ENCODE peak calls at places on chromosomes 16 and 17, in seven cellular contexts. One of them, this sample, is unnamed.

GRCh38 chr16:29974291-29975133 is 844 bp downstream of the TAOK2 start:
- DNase-seq in foreskin fibroblast: peak; percentile 33
- DNase-seq in neural crest cell: no peak
- DNase-seq in astrocyte of the spinal cord: no peak
- DNase-seq in adrenal gland: peak; percentile 49
- DNase-seq in A673: no peak
- DNase-seq in cardiac fibroblast: peak; percentile 34
- DNase-seq in this sample: peak; percentile 33

GRCh38 chr16:11686713-11687112 is 18.5 kb downstream of the SNN start:
- DNase-seq in foreskin fibroblast: no peak
- DNase-seq in neural crest cell: no peak
- DNase-seq in astrocyte of the spinal cord: no peak
- DNase-seq in adrenal gland: no peak
- DNase-seq in A673: no peak
- DNase-seq in cardiac fibroblast: no peak
- DNase-seq in this sample: no peak

GRCh38 chr17:36885761-36886365 is 51.4 kb upstream of the LHX1 start:
- DNase-seq in foreskin fibroblast: no peak
- DNase-seq in neural crest cell: no peak
- DNase-seq in astrocyte of the spinal cord: no peak
- DNase-seq in adrenal gland: no peak
- DNase-seq in A673: no peak
- DNase-seq in cardiac fibroblast: no peak
- DNase-seq in this sample: no peak

GRCh38 chr17:28405632-28406477 is at the start of gene SLC46A1:
- DNase-seq in foreskin fibroblast: peak; percentile 66
- DNase-seq in neural crest cell: peak; percentile 48
- DNase-seq in astrocyte of the spinal cord: peak; percentile 5
- DNase-seq in adrenal gland: peak; percentile 58
- DNase-seq in A673: peak; percentile 62
- DNase-seq in cardiac fibroblast: peak; percentile 18
- DNase-seq in this sample: peak; percentile 9

GRCh38 chr16:50185005-50185505 is 31.9 kb downstream of the TENT4B start:
- DNase-seq in foreskin fibroblast: no peak
- DNase-seq in neural crest cell: no peak
- DNase-seq in astrocyte of the spinal cord: peak; percentile 53
- DNase-seq in adrenal gland: no peak
- DNase-seq in A673: no peak
- DNase-seq in cardiac fibroblast: peak; percentile 50
- DNase-seq in this sample: peak; percentile 61

GRCh38 chr16:57815987-57816745 is 13.9 kb upstream of the KIFC3 start:
- DNase-seq in foreskin fibroblast: peak; percentile 83
- DNase-seq in neural crest cell: no peak
- DNase-seq in astrocyte of the spinal cord: peak; percentile 94
- DNase-seq in adrenal gland: peak; percentile 92
- DNase-seq in A673: peak; percentile 85
- DNase-seq in cardiac fibroblast: peak; percentile 92
- DNase-seq in this sample: peak; percentile 96

GRCh38 chr17:70655179-70655578 is 485.8 kb downstream of the KCNJ2 start:
- DNase-seq in foreskin fibroblast: no peak
- DNase-seq in neural crest cell: no peak
- DNase-seq in astrocyte of the spinal cord: no peak
- DNase-seq in adrenal gland: no peak
- DNase-seq in A673: no peak
- DNase-seq in cardiac fibroblast: no peak
- DNase-seq in this sample: no peak

GRCh38 chr17:42188749-42189650 is 3.7 kb upstream of the HCRT start:
- DNase-seq in foreskin fibroblast: no peak
- DNase-seq in neural crest cell: no peak
- DNase-seq in astrocyte of the spinal cord: no peak
- DNase-seq in adrenal gland: peak; percentile 67
- DNase-seq in A673: no peak
- DNase-seq in cardiac fibroblast: no peak
- DNase-seq in this sample: no peak

GRCh38 chr17:74767111-74767516 is 9.0 kb downstream of the NAT9 start:
- DNase-seq in foreskin fibroblast: no peak
- DNase-seq in neural crest cell: no peak
- DNase-seq in astrocyte of the spinal cord: no peak
- DNase-seq in adrenal gland: peak; percentile 74
- DNase-seq in A673: no peak
- DNase-seq in cardiac fibroblast: no peak
- DNase-seq in this sample: no peak

GRCh38 chr16:74052006-74052405 is 244.6 kb upstream of the PSMD7 start:
- DNase-seq in foreskin fibroblast: no peak
- DNase-seq in neural crest cell: no peak
- DNase-seq in astrocyte of the spinal cord: no peak
- DNase-seq in adrenal gland: no peak
- DNase-seq in A673: no peak
- DNase-seq in cardiac fibroblast: no peak
- DNase-seq in this sample: no peak

GRCh38 chr16:74049027-74049426 is 247.6 kb upstream of the PSMD7 start:
- DNase-seq in foreskin fibroblast: no peak
- DNase-seq in neural crest cell: no peak
- DNase-seq in astrocyte of the spinal cord: no peak
- DNase-seq in adrenal gland: no peak
- DNase-seq in A673: no peak
- DNase-seq in cardiac fibroblast: no peak
- DNase-seq in this sample: no peak

GRCh38 chr16:74053784-74054306 is 242.8 kb upstream of the PSMD7 start:
- DNase-seq in foreskin fibroblast: no peak
- DNase-seq in neural crest cell: no peak
- DNase-seq in astrocyte of the spinal cord: no peak
- DNase-seq in adrenal gland: no peak
- DNase-seq in A673: no peak
- DNase-seq in cardiac fibroblast: no peak
- DNase-seq in this sample: no peak

GRCh38 chr16:74053310-74053709 is 243.3 kb upstream of the PSMD7 start:
- DNase-seq in foreskin fibroblast: no peak
- DNase-seq in neural crest cell: no peak
- DNase-seq in astrocyte of the spinal cord: no peak
- DNase-seq in adrenal gland: no peak
- DNase-seq in A673: no peak
- DNase-seq in cardiac fibroblast: no peak
- DNase-seq in this sample: no peak
- TF ChIP-seq CTCF in foreskin fibroblast: no peak
- TF ChIP-seq CTCF in neural crest cell: no peak
- TF ChIP-seq CTCF in astrocyte of the spinal cord: no peak
- TF ChIP-seq CTCF in adrenal gland: no peak
- TF ChIP-seq CTCF in A673: no peak
- TF ChIP-seq CTCF in cardiac fibroblast: no peak
- TF ChIP-seq CTCF in this sample: no peak

GRCh38 chr16:9846362-9847099 is 335.7 kb downstream of the GRIN2A start:
- DNase-seq in foreskin fibroblast: peak; percentile 57
- DNase-seq in neural crest cell: no peak
- DNase-seq in astrocyte of the spinal cord: no peak
- DNase-seq in adrenal gland: no peak
- DNase-seq in A673: no peak
- DNase-seq in cardiac fibroblast: no peak
- DNase-seq in this sample: no peak
- TF ChIP-seq CTCF in foreskin fibroblast: no peak
- TF ChIP-seq CTCF in neural crest cell: no peak
- TF ChIP-seq CTCF in astrocyte of the spinal cord: no peak
- TF ChIP-seq CTCF in adrenal gland: no peak
- TF ChIP-seq CTCF in A673: no peak
- TF ChIP-seq CTCF in cardiac fibroblast: no peak
- TF ChIP-seq CTCF in this sample: no peak

DNA sequence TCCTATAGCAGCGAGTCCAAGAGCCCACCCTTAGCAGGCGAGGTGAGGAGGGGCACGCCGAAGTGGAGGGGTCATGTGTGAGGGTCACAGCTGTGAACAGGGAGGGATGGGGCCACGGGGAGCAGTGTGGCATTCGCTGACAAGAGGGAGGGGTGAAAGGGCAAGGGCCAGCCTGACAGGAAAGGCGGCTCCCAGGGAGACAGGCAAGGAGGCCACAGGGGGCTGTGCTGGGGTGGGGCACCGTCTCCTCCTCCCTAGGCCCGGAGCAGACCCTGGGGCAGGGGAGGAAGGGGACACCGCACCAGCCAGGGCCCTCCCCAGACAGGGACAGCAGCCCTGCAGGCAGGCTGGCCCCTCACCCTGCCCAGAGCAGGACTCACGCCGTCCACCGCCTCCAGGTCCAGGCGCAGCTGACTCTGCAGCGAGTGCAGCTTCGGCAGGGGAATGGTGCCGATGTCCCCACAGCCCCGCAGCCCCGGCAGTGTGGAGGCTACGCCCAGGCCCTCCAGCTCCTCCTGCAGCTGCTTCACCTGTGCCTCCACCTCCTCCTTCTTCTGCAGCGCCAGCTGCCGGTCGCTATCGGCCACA is 15.1 kb downstream of the GNPTG start:
- DNase-seq in foreskin fibroblast: no peak
- DNase-seq in neural crest cell: no peak
- DNase-seq in astrocyte of the spinal cord: no peak
- DNase-seq in adrenal gland: no peak
- DNase-seq in A673: no peak
- DNase-seq in cardiac fibroblast: no peak
- DNase-seq in this sample: no peak
- TF ChIP-seq CTCF in foreskin fibroblast: no peak
- TF ChIP-seq CTCF in neural crest cell: no peak
- TF ChIP-seq CTCF in astrocyte of the spinal cord: no peak
- TF ChIP-seq CTCF in adrenal gland: no peak
- TF ChIP-seq CTCF in A673: no peak
- TF ChIP-seq CTCF in cardiac fibroblast: no peak
- TF ChIP-seq CTCF in this sample: no peak

GRCh38 chr17:4162366-4162765 is 19.4 kb downstream of the CYB5D2 start:
- DNase-seq in foreskin fibroblast: no peak
- DNase-seq in neural crest cell: no peak
- DNase-seq in astrocyte of the spinal cord: no peak
- DNase-seq in adrenal gland: no peak
- DNase-seq in A673: no peak
- DNase-seq in cardiac fibroblast: no peak
- DNase-seq in this sample: no peak

GRCh38 chr17:4160294-4160859 is 17.4 kb downstream of the CYB5D2 start:
- DNase-seq in foreskin fibroblast: no peak
- DNase-seq in neural crest cell: no peak
- DNase-seq in astrocyte of the spinal cord: no peak
- DNase-seq in adrenal gland: no peak
- DNase-seq in A673: no peak
- DNase-seq in cardiac fibroblast: no peak
- DNase-seq in this sample: no peak

GRCh38 chr17:4162775-4163498 is 19.9 kb downstream of the CYB5D2 start:
- DNase-seq in foreskin fibroblast: no peak
- DNase-seq in neural crest cell: no peak
- DNase-seq in astrocyte of the spinal cord: no peak
- DNase-seq in adrenal gland: peak; percentile 24
- DNase-seq in A673: no peak
- DNase-seq in cardiac fibroblast: peak; percentile 40
- DNase-seq in this sample: no peak

GRCh38 chr17:4161179-4161559 is 18.2 kb downstream of the CYB5D2 start:
- DNase-seq in foreskin fibroblast: peak; percentile 97
- DNase-seq in neural crest cell: no peak
- DNase-seq in astrocyte of the spinal cord: peak; percentile 82
- DNase-seq in adrenal gland: peak; percentile 79
- DNase-seq in A673: no peak
- DNase-seq in cardiac fibroblast: peak; percentile 81
- DNase-seq in this sample: peak; percentile 93

DNA sequence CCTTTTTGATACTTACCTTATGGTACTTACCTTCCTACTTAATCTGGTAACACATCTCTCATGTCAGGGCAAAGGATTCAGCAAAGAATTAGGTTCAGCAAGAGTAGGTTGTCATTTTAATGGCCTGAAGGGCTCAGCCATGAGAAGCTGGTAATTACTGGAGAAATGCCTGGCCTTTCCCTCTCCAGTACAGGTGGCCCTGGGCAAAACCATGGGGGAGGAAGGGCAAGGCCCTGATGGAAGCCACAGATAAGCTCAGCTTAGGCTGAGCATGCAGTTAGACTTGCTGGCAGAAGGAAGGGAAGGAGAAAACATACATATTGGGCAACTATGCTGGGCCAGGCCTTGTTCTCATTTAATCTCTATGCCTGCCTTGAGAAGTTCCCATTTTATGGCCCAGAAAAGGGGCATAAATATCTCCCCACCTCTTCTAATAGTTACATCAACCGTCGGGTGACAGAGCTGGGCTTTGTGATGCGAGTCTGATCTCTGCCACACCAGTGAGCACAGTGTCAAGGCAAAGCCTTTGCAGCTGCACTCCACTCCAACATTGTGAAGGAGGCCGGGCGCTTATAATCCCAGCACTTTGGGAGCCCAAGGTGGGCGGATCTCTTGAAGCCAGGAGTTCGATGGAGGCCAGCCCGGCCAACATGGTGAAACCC is 18.7 kb downstream of the CYB5D2 start:
- DNase-seq in foreskin fibroblast: peak; percentile 50
- DNase-seq in neural crest cell: no peak
- DNase-seq in astrocyte of the spinal cord: no peak
- DNase-seq in adrenal gland: peak; percentile 33
- DNase-seq in A673: no peak
- DNase-seq in cardiac fibroblast: no peak
- DNase-seq in this sample: peak; percentile 32
- TF ChIP-seq CTCF in foreskin fibroblast: no peak
- TF ChIP-seq CTCF in neural crest cell: no peak
- TF ChIP-seq CTCF in astrocyte of the spinal cord: no peak
- TF ChIP-seq CTCF in adrenal gland: no peak
- TF ChIP-seq CTCF in A673: no peak
- TF ChIP-seq CTCF in cardiac fibroblast: no peak
- TF ChIP-seq CTCF in this sample: no peak

GRCh38 chr16:492211-492875 is 35.2 kb upstream of the CAPN15 start:
- DNase-seq in foreskin fibroblast: no peak
- DNase-seq in neural crest cell: no peak
- DNase-seq in astrocyte of the spinal cord: no peak
- DNase-seq in adrenal gland: peak; percentile 29
- DNase-seq in A673: no peak
- DNase-seq in cardiac fibroblast: no peak
- DNase-seq in this sample: no peak

GRCh38 chr16:497258-497657 is 30.3 kb upstream of the CAPN15 start:
- DNase-seq in foreskin fibroblast: no peak
- DNase-seq in neural crest cell: no peak
- DNase-seq in astrocyte of the spinal cord: peak; percentile 45
- DNase-seq in adrenal gland: no peak
- DNase-seq in A673: no peak
- DNase-seq in cardiac fibroblast: no peak
- DNase-seq in this sample: peak; percentile 68

GRCh38 chr16:496097-496886 is 31.2 kb upstream of the CAPN15 start:
- DNase-seq in foreskin fibroblast: no peak
- DNase-seq in neural crest cell: no peak
- DNase-seq in astrocyte of the spinal cord: no peak
- DNase-seq in adrenal gland: no peak
- DNase-seq in A673: no peak
- DNase-seq in cardiac fibroblast: no peak
- DNase-seq in this sample: peak; percentile 10

GRCh38 chr16:491225-491919 is 36.1 kb upstream of the CAPN15 start:
- DNase-seq in foreskin fibroblast: no peak
- DNase-seq in neural crest cell: no peak
- DNase-seq in astrocyte of the spinal cord: no peak
- DNase-seq in adrenal gland: no peak
- DNase-seq in A673: no peak
- DNase-seq in cardiac fibroblast: no peak
- DNase-seq in this sample: peak; percentile 37

GRCh38 chr16:495127-495748 is 32.3 kb upstream of the CAPN15 start:
- DNase-seq in foreskin fibroblast: peak; percentile 58
- DNase-seq in neural crest cell: no peak
- DNase-seq in astrocyte of the spinal cord: no peak
- DNase-seq in adrenal gland: peak; percentile 33
- DNase-seq in A673: peak; percentile 50
- DNase-seq in cardiac fibroblast: peak; percentile 66
- DNase-seq in this sample: peak; percentile 54
- TF ChIP-seq CTCF in foreskin fibroblast: peak; percentile 57
- TF ChIP-seq CTCF in neural crest cell: peak; percentile 54
- TF ChIP-seq CTCF in astrocyte of the spinal cord: peak; percentile 52
- TF ChIP-seq CTCF in adrenal gland: no peak
- TF ChIP-seq CTCF in A673: peak; percentile 50
- TF ChIP-seq CTCF in cardiac fibroblast: peak; percentile 58
- TF ChIP-seq CTCF in this sample: peak; percentile 66